ENCODE peak calls at places on chromosomes 6 and 20, in nine cellular contexts. S, V, L, U, D, C, Q, E and Y are unnamed samples.

GRCh38 chr6:44452725-44453124 is 65.2 kb downstream of the CDC5L start:
- DNase-seq in S (no peak), V (no peak), L (no peak), U (no peak), D (no peak), C (no peak), Q (no peak), E (no peak), Y (no peak)

GRCh38 chr6:106591111-106591825 is 38.0 kb downstream of the RTN4IP1 start:
- DNase-seq in S (no peak), V (no peak), L (no peak), U (no peak), D (no peak), C (no peak), Q (no peak), E (no peak), Y (no peak)

GRCh38 chr6:34795836-34796425 is 4.0 kb downstream of the BLTP3A start:
- DNase-seq in S (no peak), V (no peak), L (no peak), U (no peak), D (no peak), C (no peak), Q (no peak), E (no peak), Y (no peak)

GRCh38 chr6:107386340-107386739 is 73.0 kb downstream of the PDSS2 start:
- DNase-seq in S (no peak), V (no peak), L (no peak), U (no peak), D (no peak), C (no peak), Q (no peak), E (no peak), Y (no peak)

GRCh38 chr6:32108094-32108627 is 977 bp downstream of the TNXB start:
- DNase-seq in S (no peak), V (peak), L (no peak), U (no peak), D (no peak), C (no peak), Q (no peak), E (no peak), Y (no peak)

GRCh38 chr6:109660526-109660925 is 30.5 kb downstream of the AK9 start:
- DNase-seq in S (no peak), V (no peak), L (no peak), U (no peak), D (no peak), C (no peak), Q (no peak), E (no peak), Y (peak)

GRCh38 chr20:62723351-62723750 is 14.7 kb downstream of the NTSR1 start:
- DNase-seq in S (no peak), V (peak), L (no peak), U (no peak), D (no peak), C (no peak), Q (no peak), E (no peak), Y (no peak)

GRCh38 chr20:40650707-40651106 is 38.3 kb downstream of the MAFB start:
- DNase-seq in S (no peak), V (no peak), L (no peak), U (no peak), D (no peak), C (peak), Q (no peak), E (peak), Y (no peak)

GRCh38 chr6:11668455-11668854 is 110.1 kb downstream of the ADTRP start:
- DNase-seq in S (no peak), V (no peak), L (no peak), U (no peak), D (no peak), C (no peak), Q (no peak), E (no peak), Y (no peak)

GRCh38 chr20:57928181-57928967 is 218.6 kb upstream of the PMEPA1 start:
- DNase-seq in S (no peak), V (no peak), L (no peak), U (no peak), D (no peak), C (no peak), Q (no peak), E (no peak), Y (no peak)

GRCh38 chr20:48645666-48646065 is 182.1 kb downstream of the PREX1 start:
- DNase-seq in S (no peak), V (no peak), L (no peak), U (no peak), D (no peak), C (no peak), Q (no peak), E (no peak), Y (no peak)

GRCh38 chr6:75208564-75209431 is 2.9 kb upstream of the COL12A1 start:
- DNase-seq in S (peak), V (peak), L (peak), U (no peak), D (peak), C (peak), Q (peak), E (peak), Y (peak)

GRCh38 chr20:16284385-16285100 is 288.7 kb downstream of the KIF16B start:
- DNase-seq in S (no peak), V (no peak), L (no peak), U (no peak), D (no peak), C (no peak), Q (no peak), E (no peak), Y (no peak)

GRCh38 chr6:1591926-1592325 is 17.8 kb upstream of the FOXC1 start:
- DNase-seq in S (no peak), V (no peak), L (no peak), U (no peak), D (no peak), C (no peak), Q (no peak), E (peak), Y (no peak)

GRCh38 chr6:16276991-16277981 is 38.9 kb downstream of the GMPR start:
- DNase-seq in S (no peak), V (no peak), L (peak), U (peak), D (peak), C (no peak), Q (peak), E (peak), Y (peak)

GRCh38 chr20:14829897-14830296 is 492.5 kb upstream of the FLRT3 start:
- DNase-seq in S (no peak), V (no peak), L (no peak), U (no peak), D (no peak), C (peak), Q (no peak), E (no peak), Y (no peak)

GRCh38 chr20:2701671-2702081 is 9.1 kb downstream of the EBF4 start:
- DNase-seq in S (no peak), V (no peak), L (no peak), U (no peak), D (no peak), C (no peak), Q (no peak), E (peak), Y (no peak)

GRCh38 chr20:19699132-19699971 is 58.7 kb upstream of the RIN2 start:
- DNase-seq in S (no peak), V (no peak), L (no peak), U (no peak), D (no peak), C (no peak), Q (no peak), E (no peak), Y (no peak)

GRCh38 chr6:103910018-103910417 is 949.7 kb downstream of the HACE1 start:
- DNase-seq in S (no peak), V (no peak), L (no peak), U (no peak), D (no peak), C (no peak), Q (no peak), E (no peak), Y (no peak)